ENCODE peak calls at places on chromosome 19, in four cellular contexts. R is MCF 10A, B is psoas muscle, I is ELF-1. Z is an unnamed sample.

GRCh38 chr19:35767288-35768081 is 7.9 kb upstream of the ARHGAP33 start:
- DNase-seq in R (no peak), I (peak), B (no peak), Z (no peak)

GRCh38 chr19:10228393-10228792 is 2.7 kb downstream of the S1PR2 start:
- DNase-seq in R (no peak), B (no peak), I (no peak), Z (no peak)

GRCh38 chr19:37990362-37990761 is 83.4 kb downstream of the SIPA1L3 start:
- DNase-seq in R (peak), I (no peak), B (no peak), Z (no peak)

GRCh38 chr19:56692496-56692895 is 20.9 kb upstream of the ZNF835 start:
- DNase-seq in R (no peak), I (no peak), B (no peak), Z (no peak)

GRCh38 chr19:21084343-21084742 is 2.3 kb downstream of the ZNF714 start:
- DNase-seq in I (no peak), B (no peak), R (peak), Z (no peak)

GRCh38 chr19:28289294-28290063 is 923.5 kb downstream of the UQCRFS1 start:
- DNase-seq in I (peak), R (no peak), B (no peak), Z (no peak)

GRCh38 chr19:18013621-18014111 is 5.7 kb downstream of the ARRDC2 start:
- DNase-seq in B (peak), I (no peak), R (no peak), Z (no peak)

GRCh38 chr19:15456871-15457700 is 7.3 kb downstream of the RASAL3 start:
- DNase-seq in I (peak), B (no peak), R (no peak), Z (no peak)

GRCh38 chr19:39400997-39401548 is 5.6 kb upstream of the ZFP36 start:
- DNase-seq in B (no peak), R (no peak), I (no peak), Z (no peak)

GRCh38 chr19:33100894-33101644 is 20.1 kb downstream of the GPATCH1 start:
- DNase-seq in I (no peak), B (no peak), R (no peak), Z (no peak)

GRCh38 chr19:45881909-45882528 is 3.9 kb downstream of the IRF2BP1 start:
- DNase-seq in B (no peak), R (no peak), I (no peak), Z (no peak)

GRCh38 chr19:33080761-33081681 is at the start of gene GPATCH1:
- DNase-seq in B (peak), I (peak), R (peak), Z (peak)

GRCh38 chr19:41575998-41576397 is at the start of gene CEACAM21:
- DNase-seq in I (no peak), B (peak), R (no peak), Z (no peak)

GRCh38 chr19:5191091-5191490 is 149.5 kb downstream of the PTPRS start:
- DNase-seq in B (no peak), I (no peak), R (no peak), Z (no peak)

GRCh38 chr19:2714531-2715269 is 6.5 kb downstream of the DIRAS1 start:
- DNase-seq in B (no peak), I (no peak), R (no peak), Z (no peak)

GRCh38 chr19:33298146-33298911 is 4.0 kb downstream of the CEBPA start:
- DNase-seq in I (peak), R (peak), B (no peak), Z (no peak)

GRCh38 chr19:42075364-42075615 is 676 bp upstream of the ZNF574 start:
- DNase-seq in I (no peak), R (peak), B (no peak), Z (no peak)

GRCh38 chr19:11373166-11373884 is 1.1 kb upstream of the SWSAP1 start:
- DNase-seq in B (no peak), R (peak), I (peak), Z (no peak)

GRCh38 chr19:55165952-55166529 is 372 bp downstream of the DNAAF3 start:
- DNase-seq in R (peak), I (peak), B (peak), Z (peak)

GRCh38 chr19:13881692-13882418 is 4.9 kb downstream of the NANOS3 start:
- DNase-seq in R (no peak), I (no peak), B (no peak), Z (peak)

GRCh38 chr19:13579388-13580060 is 73.2 kb upstream of the CACNA1A start:
- DNase-seq in I (no peak), R (no peak), B (no peak), Z (no peak)

GRCh38 chr19:13146763-13147563 is 3.2 kb downstream of the STX10 start:
- DNase-seq in R (peak), I (no peak), B (peak), Z (no peak)

GRCh38 chr19:17183271-17183757 is 31.8 kb upstream of the USE1 start:
- DNase-seq in I (no peak), R (no peak), B (no peak), Z (peak)

GRCh38 chr19:9431475-9431874 is 3.9 kb downstream of the ZNF266 start:
- DNase-seq in R (peak), B (no peak), I (peak), Z (peak)

GRCh38 chr19:18263324-18264215 is 10.7 kb downstream of the IQCN start:
- DNase-seq in B (no peak), R (no peak), I (no peak), Z (no peak)

GRCh38 chr19:44903602-44904425 is 1.8 kb upstream of the APOE start:
- DNase-seq in R (peak), B (peak), I (peak), Z (peak)

GRCh38 chr19:16621165-16621800 is 6.7 kb downstream of the MED26 start:
- DNase-seq in B (peak), R (no peak), I (no peak), Z (no peak)

GRCh38 chr19:32104465-32105235 is 240.8 kb upstream of the ZNF507 start:
- DNase-seq in I (peak), B (no peak), R (peak), Z (no peak)

GRCh38 chr19:39155741-39156140 is 30.2 kb downstream of the PAK4 start:
- DNase-seq in I (no peak), B (no peak), R (no peak), Z (no peak)

GRCh38 chr19:54178581-54179261 is 5.8 kb upstream of the TMC4 start:
- DNase-seq in I (peak), B (no peak), R (no peak), Z (no peak)

GRCh38 chr19:56554272-56554869 is 12.9 kb upstream of the ZNF470 start:
- DNase-seq in I (no peak), R (no peak), B (no peak), Z (no peak)

GRCh38 chr19:18204394-18205179 is 745 bp upstream of the RAB3A start:
- DNase-seq in R (no peak), I (no peak), B (peak), Z (peak)

GRCh38 chr19:4042731-4043082 is 24.0 kb downstream of the ZBTB7A start:
- DNase-seq in B (no peak), I (no peak), R (no peak), Z (no peak)

GRCh38 chr19:17711851-17712250 is 7.4 kb upstream of the MAP1S start:
- DNase-seq in R (no peak), I (peak), B (no peak), Z (no peak)

GRCh38 chr19:6774821-6775707 is 2.6 kb downstream of the VAV1 start:
- DNase-seq in R (no peak), I (no peak), B (no peak), Z (no peak)